ENCODE peak calls at places on chromosomes 16 and 17, in five cellular contexts. One of them, this sample, is unnamed.

GRCh38 chr16:87945351-87946042 is 5.7 kb upstream of the BANP start:
- DNase-seq in NCI-H524 treated with DMSO at 0.1 percent for 48 hours: peak
- DNase-seq in Caki2: no peak
- DNase-seq in effector CD4-positive, alpha-beta T cell: no peak
- DNase-seq in GM12891: no peak
- DNase-seq in this sample: no peak

GRCh38 chr16:30715777-30716445 is 16.9 kb downstream of the SRCAP start:
- DNase-seq in NCI-H524 treated with DMSO at 0.1 percent for 48 hours: no peak
- DNase-seq in Caki2: no peak
- DNase-seq in effector CD4-positive, alpha-beta T cell: peak
- DNase-seq in GM12891: no peak
- DNase-seq in this sample: no peak

GRCh38 chr17:29705352-29705751 is 82.6 kb upstream of the CORO6 start:
- DNase-seq in NCI-H524 treated with DMSO at 0.1 percent for 48 hours: no peak
- DNase-seq in Caki2: no peak
- DNase-seq in effector CD4-positive, alpha-beta T cell: no peak
- DNase-seq in GM12891: no peak
- DNase-seq in this sample: no peak

GRCh38 chr16:77788196-77789084 is at the start of gene VAT1L:
- DNase-seq in NCI-H524 treated with DMSO at 0.1 percent for 48 hours: no peak
- DNase-seq in Caki2: peak
- DNase-seq in effector CD4-positive, alpha-beta T cell: no peak
- DNase-seq in GM12891: peak
- DNase-seq in this sample: no peak

GRCh38 chr16:81005644-81006471 is 827 bp downstream of the CMC2 start:
- DNase-seq in NCI-H524 treated with DMSO at 0.1 percent for 48 hours: no peak
- DNase-seq in Caki2: no peak
- DNase-seq in effector CD4-positive, alpha-beta T cell: no peak
- DNase-seq in GM12891: no peak
- DNase-seq in this sample: no peak

GRCh38 chr17:19338031-19338990 is 24.2 kb downstream of the B9D1 start:
- DNase-seq in NCI-H524 treated with DMSO at 0.1 percent for 48 hours: no peak
- DNase-seq in Caki2: peak
- DNase-seq in effector CD4-positive, alpha-beta T cell: peak
- DNase-seq in GM12891: peak
- DNase-seq in this sample: no peak

GRCh38 chr16:49533436-49533835 is 159.8 kb downstream of the C16orf78 start:
- DNase-seq in NCI-H524 treated with DMSO at 0.1 percent for 48 hours: no peak
- DNase-seq in Caki2: no peak
- DNase-seq in effector CD4-positive, alpha-beta T cell: no peak
- DNase-seq in GM12891: no peak
- DNase-seq in this sample: no peak

GRCh38 chr16:50152386-50152806 is 710 bp upstream of the TENT4B start:
- DNase-seq in NCI-H524 treated with DMSO at 0.1 percent for 48 hours: no peak
- DNase-seq in Caki2: no peak
- DNase-seq in effector CD4-positive, alpha-beta T cell: peak
- DNase-seq in GM12891: peak
- DNase-seq in this sample: no peak

GRCh38 chr17:82910041-82910481 is 70.2 kb upstream of the ZNF750 start:
- DNase-seq in NCI-H524 treated with DMSO at 0.1 percent for 48 hours: no peak
- DNase-seq in Caki2: no peak
- DNase-seq in effector CD4-positive, alpha-beta T cell: no peak
- DNase-seq in GM12891: no peak
- DNase-seq in this sample: no peak

GRCh38 chr17:29069526-29070041 is 26.6 kb downstream of the PIPOX start:
- DNase-seq in NCI-H524 treated with DMSO at 0.1 percent for 48 hours: no peak
- DNase-seq in Caki2: peak
- DNase-seq in effector CD4-positive, alpha-beta T cell: no peak
- DNase-seq in GM12891: no peak
- DNase-seq in this sample: peak

GRCh38 chr16:19583665-19584300 is 28.3 kb downstream of the VPS35L start:
- DNase-seq in NCI-H524 treated with DMSO at 0.1 percent for 48 hours: no peak
- DNase-seq in Caki2: peak
- DNase-seq in effector CD4-positive, alpha-beta T cell: no peak
- DNase-seq in GM12891: no peak
- DNase-seq in this sample: peak

GRCh38 chr17:16491131-16491702 is 776 bp downstream of the LRRC75A start:
- DNase-seq in NCI-H524 treated with DMSO at 0.1 percent for 48 hours: no peak
- DNase-seq in Caki2: no peak
- DNase-seq in effector CD4-positive, alpha-beta T cell: no peak
- DNase-seq in GM12891: no peak
- DNase-seq in this sample: no peak

GRCh38 chr17:50196036-50196435 is 5.4 kb downstream of the COL1A1 start:
- DNase-seq in NCI-H524 treated with DMSO at 0.1 percent for 48 hours: no peak
- DNase-seq in Caki2: no peak
- DNase-seq in effector CD4-positive, alpha-beta T cell: no peak
- DNase-seq in GM12891: no peak
- DNase-seq in this sample: no peak

GRCh38 chr16:85522842-85523601 is 90.1 kb upstream of the GSE1 start:
- DNase-seq in NCI-H524 treated with DMSO at 0.1 percent for 48 hours: peak
- DNase-seq in Caki2: no peak
- DNase-seq in effector CD4-positive, alpha-beta T cell: no peak
- DNase-seq in GM12891: no peak
- DNase-seq in this sample: no peak

GRCh38 chr16:28098959-28099945 is 35.7 kb upstream of the GSG1L start:
- DNase-seq in NCI-H524 treated with DMSO at 0.1 percent for 48 hours: no peak
- DNase-seq in Caki2: no peak
- DNase-seq in effector CD4-positive, alpha-beta T cell: no peak
- DNase-seq in GM12891: no peak
- DNase-seq in this sample: no peak

GRCh38 chr17:32731556-32732295 is 145.2 kb downstream of the MYO1D start:
- DNase-seq in NCI-H524 treated with DMSO at 0.1 percent for 48 hours: no peak
- DNase-seq in Caki2: no peak
- DNase-seq in effector CD4-positive, alpha-beta T cell: no peak
- DNase-seq in GM12891: no peak
- DNase-seq in this sample: no peak

GRCh38 chr17:82200743-82201497 is 11.7 kb downstream of the CCDC57 start:
- DNase-seq in NCI-H524 treated with DMSO at 0.1 percent for 48 hours: no peak
- DNase-seq in Caki2: no peak
- DNase-seq in effector CD4-positive, alpha-beta T cell: peak
- DNase-seq in GM12891: no peak
- DNase-seq in this sample: no peak

GRCh38 chr16:86363836-86364618 is 146.3 kb upstream of the FOXF1 start:
- DNase-seq in NCI-H524 treated with DMSO at 0.1 percent for 48 hours: no peak
- DNase-seq in Caki2: no peak
- DNase-seq in effector CD4-positive, alpha-beta T cell: no peak
- DNase-seq in GM12891: no peak
- DNase-seq in this sample: no peak

GRCh38 chr16:8849411-8850011 is 19.3 kb downstream of the CARHSP1 start:
- DNase-seq in NCI-H524 treated with DMSO at 0.1 percent for 48 hours: no peak
- DNase-seq in Caki2: no peak
- DNase-seq in effector CD4-positive, alpha-beta T cell: no peak
- DNase-seq in GM12891: peak
- DNase-seq in this sample: no peak

GRCh38 chr16:65672960-65673359 is 551.1 kb upstream of the CDH11 start:
- DNase-seq in NCI-H524 treated with DMSO at 0.1 percent for 48 hours: no peak
- DNase-seq in Caki2: no peak
- DNase-seq in effector CD4-positive, alpha-beta T cell: no peak
- DNase-seq in GM12891: no peak
- DNase-seq in this sample: no peak

GRCh38 chr16:1047801-1048200 is 24.7 kb upstream of the SSTR5 start:
- DNase-seq in NCI-H524 treated with DMSO at 0.1 percent for 48 hours: no peak
- DNase-seq in Caki2: no peak
- DNase-seq in effector CD4-positive, alpha-beta T cell: no peak
- DNase-seq in GM12891: no peak
- DNase-seq in this sample: no peak

GRCh38 chr16:58196898-58197313 is 1.0 kb downstream of the CSNK2A2 start:
- DNase-seq in NCI-H524 treated with DMSO at 0.1 percent for 48 hours: no peak
- DNase-seq in Caki2: no peak
- DNase-seq in effector CD4-positive, alpha-beta T cell: no peak
- DNase-seq in GM12891: no peak
- DNase-seq in this sample: no peak

GRCh38 chr17:29576214-29577008 is 7.9 kb downstream of the TP53I13 start:
- DNase-seq in NCI-H524 treated with DMSO at 0.1 percent for 48 hours: no peak
- DNase-seq in Caki2: no peak
- DNase-seq in effector CD4-positive, alpha-beta T cell: no peak
- DNase-seq in GM12891: no peak
- DNase-seq in this sample: no peak

GRCh38 chr17:79050591-79050990 is 24.0 kb upstream of the ENGASE start:
- DNase-seq in NCI-H524 treated with DMSO at 0.1 percent for 48 hours: no peak
- DNase-seq in Caki2: no peak
- DNase-seq in effector CD4-positive, alpha-beta T cell: no peak
- DNase-seq in GM12891: no peak
- DNase-seq in this sample: no peak

GRCh38 chr17:17888371-17888770 is 51.6 kb upstream of the SREBF1 start:
- DNase-seq in NCI-H524 treated with DMSO at 0.1 percent for 48 hours: no peak
- DNase-seq in Caki2: no peak
- DNase-seq in effector CD4-positive, alpha-beta T cell: no peak
- DNase-seq in GM12891: no peak
- DNase-seq in this sample: no peak

GRCh38 chr17:3754458-3755334 is 31.0 kb downstream of the HASPIN start:
- DNase-seq in NCI-H524 treated with DMSO at 0.1 percent for 48 hours: no peak
- DNase-seq in Caki2: no peak
- DNase-seq in effector CD4-positive, alpha-beta T cell: peak
- DNase-seq in GM12891: peak
- DNase-seq in this sample: peak

GRCh38 chr17:21419299-21420239 is 43.4 kb downstream of the KCNJ12 start:
- DNase-seq in NCI-H524 treated with DMSO at 0.1 percent for 48 hours: no peak
- DNase-seq in Caki2: no peak
- DNase-seq in effector CD4-positive, alpha-beta T cell: peak
- DNase-seq in GM12891: no peak
- DNase-seq in this sample: no peak

GRCh38 chr17:37844158-37844976 is 79.8 kb upstream of the TBC1D3K start:
- DNase-seq in NCI-H524 treated with DMSO at 0.1 percent for 48 hours: no peak
- DNase-seq in Caki2: no peak
- DNase-seq in effector CD4-positive, alpha-beta T cell: peak
- DNase-seq in GM12891: no peak
- DNase-seq in this sample: no peak

GRCh38 chr16:31352344-31353115 is 2.4 kb upstream of the ITGAX start:
- DNase-seq in NCI-H524 treated with DMSO at 0.1 percent for 48 hours: no peak
- DNase-seq in Caki2: no peak
- DNase-seq in effector CD4-positive, alpha-beta T cell: no peak
- DNase-seq in GM12891: no peak
- DNase-seq in this sample: no peak

GRCh38 chr17:79785900-79786810 is 8.2 kb downstream of the CBX2 start:
- DNase-seq in NCI-H524 treated with DMSO at 0.1 percent for 48 hours: no peak
- DNase-seq in Caki2: no peak
- DNase-seq in effector CD4-positive, alpha-beta T cell: no peak
- DNase-seq in GM12891: no peak
- DNase-seq in this sample: no peak

GRCh38 chr17:35890774-35891155 is 10.6 kb upstream of the CCL5 start:
- DNase-seq in NCI-H524 treated with DMSO at 0.1 percent for 48 hours: no peak
- DNase-seq in Caki2: no peak
- DNase-seq in effector CD4-positive, alpha-beta T cell: peak
- DNase-seq in GM12891: no peak
- DNase-seq in this sample: peak

GRCh38 chr16:88672776-88673175 is 9.9 kb upstream of the MVD start:
- DNase-seq in NCI-H524 treated with DMSO at 0.1 percent for 48 hours: no peak
- DNase-seq in Caki2: no peak
- DNase-seq in effector CD4-positive, alpha-beta T cell: no peak
- DNase-seq in GM12891: no peak
- DNase-seq in this sample: no peak

GRCh38 chr17:65023791-65024190 is 32.7 kb downstream of the GNA13 start:
- DNase-seq in NCI-H524 treated with DMSO at 0.1 percent for 48 hours: no peak
- DNase-seq in Caki2: no peak
- DNase-seq in effector CD4-positive, alpha-beta T cell: no peak
- DNase-seq in GM12891: no peak
- DNase-seq in this sample: no peak

GRCh38 chr17:30808785-30809286 is 15.7 kb downstream of the CRLF3 start:
- DNase-seq in NCI-H524 treated with DMSO at 0.1 percent for 48 hours: no peak
- DNase-seq in Caki2: no peak
- DNase-seq in effector CD4-positive, alpha-beta T cell: peak
- DNase-seq in GM12891: no peak
- DNase-seq in this sample: no peak

GRCh38 chr17:72901657-72902056 is 190.8 kb downstream of the SLC39A11 start:
- DNase-seq in NCI-H524 treated with DMSO at 0.1 percent for 48 hours: no peak
- DNase-seq in Caki2: no peak
- DNase-seq in effector CD4-positive, alpha-beta T cell: no peak
- DNase-seq in GM12891: no peak
- DNase-seq in this sample: no peak

GRCh38 chr17:66494023-66494803 is 191.8 kb downstream of the PRKCA start:
- DNase-seq in NCI-H524 treated with DMSO at 0.1 percent for 48 hours: no peak
- DNase-seq in Caki2: peak
- DNase-seq in effector CD4-positive, alpha-beta T cell: no peak
- DNase-seq in GM12891: no peak
- DNase-seq in this sample: no peak

GRCh38 chr16:21211486-21211885 is at the start of gene ZP2:
- DNase-seq in NCI-H524 treated with DMSO at 0.1 percent for 48 hours: no peak
- DNase-seq in Caki2: no peak
- DNase-seq in effector CD4-positive, alpha-beta T cell: no peak
- DNase-seq in GM12891: no peak
- DNase-seq in this sample: no peak

This sample was measured in NCI-H2029.